ENCODE peak calls at places on chromosomes 3 and 15, in four cellular contexts. One of them, this sample, is unnamed.

GRCh38 chr3:101814835-101815234 is 34.5 kb upstream of the NFKBIZ start:
- DNase-seq in activated CD4-positive, CD25-positive, alpha-beta regulatory T cell treated with anti-CD3 and anti-CD28 coated beads, Interleukin-2, amount 50 U/mL, for 16 hours: no peak
- DNase-seq in HuH-7: peak
- DNase-seq in HTR-8/SVneo: no peak
- DNase-seq in this sample: no peak

GRCh38 chr3:78880588-78881461 is 887.0 kb downstream of the ROBO1 start:
- DNase-seq in HTR-8/SVneo: no peak
- DNase-seq in HuH-7: no peak
- DNase-seq in activated CD4-positive, CD25-positive, alpha-beta regulatory T cell treated with anti-CD3 and anti-CD28 coated beads, Interleukin-2, amount 50 U/mL, for 16 hours: no peak
- DNase-seq in this sample: no peak

GRCh38 chr3:130699765-130700164 is 46.9 kb downstream of the PIK3R4 start:
- DNase-seq in HTR-8/SVneo: peak
- DNase-seq in HuH-7: peak
- DNase-seq in activated CD4-positive, CD25-positive, alpha-beta regulatory T cell treated with anti-CD3 and anti-CD28 coated beads, Interleukin-2, amount 50 U/mL, for 16 hours: no peak
- DNase-seq in this sample: peak

GRCh38 chr15:21261965-21262850 is 178.1 kb downstream of the POTEB3 start:
- DNase-seq in HTR-8/SVneo: no peak
- DNase-seq in activated CD4-positive, CD25-positive, alpha-beta regulatory T cell treated with anti-CD3 and anti-CD28 coated beads, Interleukin-2, amount 50 U/mL, for 16 hours: no peak
- DNase-seq in HuH-7: no peak
- DNase-seq in this sample: peak

GRCh38 chr3:82521657-82522056 is 760.2 kb upstream of the GBE1 start:
- DNase-seq in activated CD4-positive, CD25-positive, alpha-beta regulatory T cell treated with anti-CD3 and anti-CD28 coated beads, Interleukin-2, amount 50 U/mL, for 16 hours: no peak
- DNase-seq in HTR-8/SVneo: no peak
- DNase-seq in HuH-7: no peak
- DNase-seq in this sample: no peak

GRCh38 chr3:79517766-79518413 is 249.9 kb downstream of the ROBO1 start:
- DNase-seq in HuH-7: no peak
- DNase-seq in activated CD4-positive, CD25-positive, alpha-beta regulatory T cell treated with anti-CD3 and anti-CD28 coated beads, Interleukin-2, amount 50 U/mL, for 16 hours: no peak
- DNase-seq in HTR-8/SVneo: peak
- DNase-seq in this sample: no peak

GRCh38 chr3:69535613-69536012 is 149.7 kb upstream of the FRMD4B start:
- DNase-seq in HuH-7: no peak
- DNase-seq in activated CD4-positive, CD25-positive, alpha-beta regulatory T cell treated with anti-CD3 and anti-CD28 coated beads, Interleukin-2, amount 50 U/mL, for 16 hours: no peak
- DNase-seq in HTR-8/SVneo: no peak
- DNase-seq in this sample: no peak

GRCh38 chr15:66253643-66254363 is at the start of gene MEGF11:
- DNase-seq in activated CD4-positive, CD25-positive, alpha-beta regulatory T cell treated with anti-CD3 and anti-CD28 coated beads, Interleukin-2, amount 50 U/mL, for 16 hours: no peak
- DNase-seq in HuH-7: peak
- DNase-seq in HTR-8/SVneo: peak
- DNase-seq in this sample: peak

GRCh38 chr3:145953316-145953715 is 207.7 kb downstream of the PLOD2 start:
- DNase-seq in activated CD4-positive, CD25-positive, alpha-beta regulatory T cell treated with anti-CD3 and anti-CD28 coated beads, Interleukin-2, amount 50 U/mL, for 16 hours: no peak
- DNase-seq in HuH-7: no peak
- DNase-seq in HTR-8/SVneo: no peak
- DNase-seq in this sample: no peak

GRCh38 chr15:40595219-40595618 is 1.2 kb downstream of the KNL1 start:
- DNase-seq in HuH-7: no peak
- DNase-seq in HTR-8/SVneo: no peak
- DNase-seq in activated CD4-positive, CD25-positive, alpha-beta regulatory T cell treated with anti-CD3 and anti-CD28 coated beads, Interleukin-2, amount 50 U/mL, for 16 hours: no peak
- DNase-seq in this sample: no peak

GRCh38 chr3:177827517-177828249 is 630.4 kb upstream of the TBL1XR1 start:
- DNase-seq in HuH-7: peak
- DNase-seq in HTR-8/SVneo: peak
- DNase-seq in activated CD4-positive, CD25-positive, alpha-beta regulatory T cell treated with anti-CD3 and anti-CD28 coated beads, Interleukin-2, amount 50 U/mL, for 16 hours: no peak
- DNase-seq in this sample: no peak